ENCODE peak calls at places on chromosomes 5 and 9, in nine cellular contexts. X, D, A, M, J, B, F, L and U are unnamed samples.

GRCh38 chr9:14498824-14499223 is 184.9 kb upstream of the NFIB start:
- DNase-seq in X (no peak), D (no peak), A (no peak), M (no peak), J (no peak), B (no peak), F (no peak), L (no peak), U (no peak)

GRCh38 chr5:157193699-157194424 is 13.2 kb downstream of the ITK start:
- DNase-seq in X (no peak), D (no peak), A (no peak), M (no peak), J (no peak), B (no peak), F (no peak), L (no peak), U (no peak)

GRCh38 chr5:171122372-171122771 is 186.7 kb upstream of the TLX3 start:
- DNase-seq in X (peak), D (peak), A (no peak), M (no peak), J (no peak), B (no peak), F (no peak), L (no peak), U (no peak)

GRCh38 chr9:134427153-134427782 is 101.0 kb downstream of the RXRA start:
- DNase-seq in X (no peak), D (no peak), A (no peak), M (no peak), J (no peak), B (no peak), F (no peak), L (no peak), U (no peak)

GRCh38 chr5:74765201-74765600 is 1.7 kb downstream of the GFM2 start:
- DNase-seq in X (no peak), D (peak), A (no peak), M (no peak), J (no peak), B (no peak), F (no peak), L (no peak), U (no peak)

GRCh38 chr9:113707953-113708695 is 168.0 kb upstream of the ZNF618 start:
- DNase-seq in X (no peak), D (no peak), A (no peak), M (no peak), J (no peak), B (no peak), F (no peak), L (no peak), U (no peak)

GRCh38 chr5:39717186-39717897 is 292.6 kb upstream of the DAB2 start:
- DNase-seq in X (peak), D (peak), A (peak), M (no peak), J (no peak), B (no peak), F (no peak), L (no peak), U (no peak)

GRCh38 chr5:80147119-80147815 is 108.6 kb downstream of the SERINC5 start:
- DNase-seq in X (no peak), D (no peak), A (no peak), M (no peak), J (no peak), B (no peak), F (no peak), L (no peak), U (no peak)

GRCh38 chr5:178548751-178549150 is 41.4 kb downstream of the COL23A1 start:
- DNase-seq in X (no peak), D (no peak), A (no peak), M (no peak), J (no peak), B (no peak), F (no peak), L (no peak), U (no peak)

GRCh38 chr5:148873120-148873519 is 46.7 kb downstream of the ADRB2 start:
- DNase-seq in X (no peak), D (no peak), A (no peak), M (no peak), J (no peak), B (no peak), F (no peak), L (no peak), U (no peak)

GRCh38 chr9:94156549-94157407 is 72.5 kb downstream of the PTPDC1 start:
- DNase-seq in X (peak), D (peak), A (peak), M (peak), J (no peak), B (no peak), F (peak), L (no peak), U (no peak)

GRCh38 chr9:81829201-81829882 is 98.9 kb upstream of the SPATA31D4 start:
- DNase-seq in X (no peak), D (no peak), A (peak), M (no peak), J (no peak), B (no peak), F (no peak), L (no peak), U (no peak)

GRCh38 chr5:117220730-117221129 is 646.1 kb upstream of the SEMA6A start:
- DNase-seq in X (peak), D (peak), A (no peak), M (no peak), J (no peak), B (no peak), F (no peak), L (no peak), U (no peak)

GRCh38 chr5:122093415-122093814 is 15.4 kb upstream of the LOX start:
- DNase-seq in X (peak), D (peak), A (peak), M (no peak), J (no peak), B (no peak), F (no peak), L (no peak), U (no peak)

GRCh38 chr9:22041792-22042191 is 32.7 kb upstream of the CDKN2B start:
- DNase-seq in X (peak), D (no peak), A (no peak), M (peak), J (no peak), B (no peak), F (no peak), L (no peak), U (no peak)

GRCh38 chr9:107246259-107247254 is 36.5 kb upstream of the RAD23B start:
- DNase-seq in X (peak), D (peak), A (peak), M (no peak), J (no peak), B (no peak), F (no peak), L (no peak), U (no peak)

GRCh38 chr9:127897194-127897692 is 2.2 kb downstream of the ST6GALNAC6 start:
- DNase-seq in X (peak), D (peak), A (peak), M (peak), J (peak), B (no peak), F (peak), L (no peak), U (no peak)

GRCh38 chr9:72979405-72980100 is 26.7 kb upstream of the ALDH1A1 start:
- DNase-seq in X (no peak), D (no peak), A (no peak), M (no peak), J (no peak), B (no peak), F (no peak), L (no peak), U (no peak)

GRCh38 chr5:151642472-151643140 is 44.1 kb downstream of the SPARC start:
- DNase-seq in X (no peak), D (no peak), A (no peak), M (no peak), J (no peak), B (no peak), F (peak), L (no peak), U (no peak)

GRCh38 chr9:134571946-134572914 is 69.4 kb upstream of the COL5A1 start:
- DNase-seq in X (no peak), D (no peak), A (no peak), M (no peak), J (peak), B (no peak), F (peak), L (no peak), U (no peak)

GRCh38 chr9:80707120-80707519 is 982.2 kb downstream of the TLE1 start:
- DNase-seq in X (peak), D (peak), A (peak), M (no peak), J (no peak), B (no peak), F (no peak), L (no peak), U (no peak)

DNA sequence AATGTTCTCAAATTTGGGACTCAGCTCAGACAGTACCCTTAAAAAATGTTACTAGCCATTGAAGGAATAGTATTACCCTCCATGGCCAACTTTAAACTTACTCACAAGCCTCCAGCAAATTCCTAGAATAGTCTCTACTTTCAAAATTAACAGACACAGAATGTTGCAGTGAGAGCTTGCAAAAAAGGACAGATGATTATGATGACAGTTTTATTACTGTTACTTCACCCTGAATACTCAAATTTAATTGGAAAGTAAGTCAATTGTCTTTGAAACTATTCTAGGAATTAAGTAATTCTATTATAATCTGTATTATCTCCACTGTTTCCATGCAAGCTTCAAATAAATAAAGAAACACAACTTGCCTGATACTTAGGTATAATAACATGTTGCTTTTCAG is 288.3 kb downstream of the SLF1 start:
- DNase-seq in X (no peak), D (no peak), A (no peak), M (no peak), J (no peak), B (no peak), F (no peak), L (no peak), U (no peak)
- TF ChIP-seq CTCF in X (no peak), D (no peak), A (no peak), M (no peak), J (no peak), B (no peak), F (no peak), L (no peak), U (no peak)

DNA sequence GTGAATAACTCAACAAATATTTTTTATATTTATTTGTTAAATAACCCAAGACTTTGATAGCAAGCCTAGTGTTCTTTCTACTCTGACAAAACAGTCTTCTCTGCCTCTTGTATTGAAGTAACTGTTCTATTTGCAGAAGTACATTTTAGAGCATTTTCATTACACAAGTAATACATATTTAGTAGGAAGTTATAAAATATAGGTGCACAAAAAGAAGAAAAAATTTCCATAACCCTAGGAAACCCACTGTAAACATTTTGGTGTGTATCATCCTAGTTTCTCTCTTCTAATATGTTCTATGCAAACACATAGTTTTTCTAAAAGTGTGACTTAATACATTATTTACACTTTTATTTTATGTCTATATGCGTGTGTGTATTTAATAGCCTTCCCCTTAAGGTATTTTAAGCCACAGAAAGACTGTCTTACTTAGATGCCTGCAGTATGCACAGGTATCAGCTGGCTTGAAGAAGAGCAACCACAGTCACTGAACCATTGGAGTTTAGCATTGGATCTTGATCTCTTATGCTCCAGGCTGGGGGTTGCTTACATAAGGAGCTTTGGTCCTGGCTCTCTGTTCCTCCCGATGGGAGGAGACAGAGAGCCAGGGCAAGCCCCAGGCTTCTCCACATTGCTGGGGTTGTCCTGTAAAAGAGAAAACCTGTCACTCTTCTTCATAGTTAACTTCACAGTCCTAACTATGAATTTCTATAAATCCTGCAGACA is 3.8 kb downstream of the SELENOP start:
- DNase-seq in X (no peak), D (no peak), A (peak), M (no peak), J (no peak), B (no peak), F (no peak), L (no peak), U (no peak)
- TF ChIP-seq CTCF in X (no peak), D (no peak), A (no peak), M (no peak), J (no peak), B (no peak), F (peak), L (no peak), U (no peak)

GRCh38 chr9:34256104-34256503 is 73.0 kb downstream of the KIF24 start:
- DNase-seq in X (peak), D (no peak), A (no peak), M (no peak), J (no peak), B (peak), F (no peak), L (no peak), U (no peak)
- TF ChIP-seq CTCF in X (peak), D (peak), A (no peak), M (no peak), J (no peak), B (peak), F (peak), L (peak), U (no peak)

GRCh38 chr9:38641985-38642864 is 21.8 kb upstream of the ANKRD18A start:
- DNase-seq in X (peak), D (peak), A (peak), M (no peak), J (no peak), B (no peak), F (no peak), L (no peak), U (no peak)
- TF ChIP-seq CTCF in X (peak), D (peak), A (peak), M (no peak), J (peak), B (peak), F (peak), L (peak), U (no peak)

GRCh38 chr9:20462410-20462809 is 159.9 kb downstream of the MLLT3 start:
- DNase-seq in X (no peak), D (no peak), A (no peak), M (no peak), J (no peak), B (no peak), F (no peak), L (no peak), U (no peak)
- TF ChIP-seq CTCF in X (no peak), D (peak), A (peak), M (no peak), J (peak), B (no peak), F (no peak), L (peak), U (no peak)

GRCh38 chr5:181181650-181182565 is 23.1 kb downstream of the TRIM7 start:
- DNase-seq in X (peak), D (peak), A (peak), M (peak), J (peak), B (peak), F (peak), L (no peak), U (peak)
- TF ChIP-seq CTCF in X (peak), D (peak), A (peak), M (peak), J (peak), B (peak), F (peak), L (peak), U (peak)

DNA sequence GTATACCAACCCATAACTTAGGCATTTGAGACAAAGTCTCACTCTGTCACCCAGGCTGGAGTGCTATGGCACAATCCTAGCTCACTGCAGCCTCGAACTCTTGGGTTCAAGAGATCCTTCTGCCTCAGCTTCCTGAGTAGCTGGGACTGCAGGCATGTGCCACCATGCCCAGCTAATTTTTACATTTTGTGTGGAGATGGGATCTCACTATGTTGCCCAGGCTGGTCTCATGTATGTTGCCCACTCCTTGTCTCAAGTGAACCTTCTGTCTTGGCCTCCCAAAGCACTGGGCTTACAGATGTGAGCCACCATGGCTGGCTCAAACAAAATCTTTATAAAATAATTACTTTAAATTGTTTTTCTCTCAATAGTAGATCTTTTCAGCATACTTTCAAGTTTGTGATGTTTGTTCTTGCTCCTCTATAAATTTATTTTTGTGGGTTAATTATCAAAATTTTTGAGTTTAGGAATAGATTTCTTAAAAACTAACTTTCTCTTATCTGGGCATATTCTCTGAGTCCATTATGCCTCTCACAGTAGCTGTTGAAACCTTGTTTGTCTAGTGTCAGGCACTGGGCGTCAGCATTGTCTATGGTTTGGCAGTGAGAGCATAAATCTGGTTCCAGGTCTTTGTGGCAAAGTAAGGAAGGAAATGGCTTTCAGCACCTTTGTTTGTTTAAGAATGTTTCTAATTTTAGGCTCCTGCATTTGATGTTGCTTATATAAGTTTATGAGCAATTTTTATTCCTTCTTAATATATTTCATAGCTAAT is 38.7 kb downstream of the NLN start:
- DNase-seq in X (peak), D (peak), A (peak), M (peak), J (no peak), B (no peak), F (no peak), L (no peak), U (no peak)
- TF ChIP-seq CTCF in X (peak), D (peak), A (no peak), M (no peak), J (no peak), B (no peak), F (peak), L (no peak), U (no peak)

GRCh38 chr9:1918642-1919041 is 96.5 kb upstream of the SMARCA2 start:
- DNase-seq in X (no peak), D (no peak), A (no peak), M (no peak), J (no peak), B (no peak), F (no peak), L (no peak), U (no peak)

GRCh38 chr9:1922026-1922425 is 93.1 kb upstream of the SMARCA2 start:
- DNase-seq in X (no peak), D (no peak), A (no peak), M (no peak), J (no peak), B (no peak), F (no peak), L (no peak), U (no peak)

GRCh38 chr9:1913931-1914330 is 101.2 kb upstream of the SMARCA2 start:
- DNase-seq in X (no peak), D (no peak), A (no peak), M (no peak), J (no peak), B (no peak), F (no peak), L (no peak), U (no peak)

GRCh38 chr9:1916676-1917075 is 98.5 kb upstream of the SMARCA2 start:
- DNase-seq in X (peak), D (no peak), A (no peak), M (no peak), J (no peak), B (no peak), F (no peak), L (no peak), U (no peak)

DNA sequence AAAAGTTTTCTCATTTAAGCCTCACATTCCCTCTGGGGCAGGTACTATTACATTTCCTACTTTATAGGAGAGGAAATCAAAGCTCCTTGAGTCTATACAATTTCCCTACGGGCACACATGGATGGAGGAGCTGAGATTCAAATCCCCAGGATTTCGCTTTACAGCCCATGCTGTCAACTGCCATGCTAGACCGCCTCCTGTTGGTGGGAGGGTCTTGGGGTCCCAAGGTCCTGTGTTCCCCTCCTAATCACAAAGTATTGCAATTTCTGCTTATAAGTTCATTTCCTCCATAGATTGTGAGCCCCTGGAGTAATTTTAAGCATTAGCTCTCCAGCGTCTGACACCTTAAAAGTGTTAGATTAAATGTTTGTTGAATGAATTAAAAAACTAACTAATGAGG is 95.9 kb upstream of the SMARCA2 start:
- DNase-seq in X (no peak), D (no peak), A (no peak), M (no peak), J (no peak), B (no peak), F (no peak), L (no peak), U (no peak)
- TF ChIP-seq CTCF in X (no peak), D (no peak), A (no peak), M (no peak), J (no peak), B (no peak), F (no peak), L (peak), U (no peak)

DNA sequence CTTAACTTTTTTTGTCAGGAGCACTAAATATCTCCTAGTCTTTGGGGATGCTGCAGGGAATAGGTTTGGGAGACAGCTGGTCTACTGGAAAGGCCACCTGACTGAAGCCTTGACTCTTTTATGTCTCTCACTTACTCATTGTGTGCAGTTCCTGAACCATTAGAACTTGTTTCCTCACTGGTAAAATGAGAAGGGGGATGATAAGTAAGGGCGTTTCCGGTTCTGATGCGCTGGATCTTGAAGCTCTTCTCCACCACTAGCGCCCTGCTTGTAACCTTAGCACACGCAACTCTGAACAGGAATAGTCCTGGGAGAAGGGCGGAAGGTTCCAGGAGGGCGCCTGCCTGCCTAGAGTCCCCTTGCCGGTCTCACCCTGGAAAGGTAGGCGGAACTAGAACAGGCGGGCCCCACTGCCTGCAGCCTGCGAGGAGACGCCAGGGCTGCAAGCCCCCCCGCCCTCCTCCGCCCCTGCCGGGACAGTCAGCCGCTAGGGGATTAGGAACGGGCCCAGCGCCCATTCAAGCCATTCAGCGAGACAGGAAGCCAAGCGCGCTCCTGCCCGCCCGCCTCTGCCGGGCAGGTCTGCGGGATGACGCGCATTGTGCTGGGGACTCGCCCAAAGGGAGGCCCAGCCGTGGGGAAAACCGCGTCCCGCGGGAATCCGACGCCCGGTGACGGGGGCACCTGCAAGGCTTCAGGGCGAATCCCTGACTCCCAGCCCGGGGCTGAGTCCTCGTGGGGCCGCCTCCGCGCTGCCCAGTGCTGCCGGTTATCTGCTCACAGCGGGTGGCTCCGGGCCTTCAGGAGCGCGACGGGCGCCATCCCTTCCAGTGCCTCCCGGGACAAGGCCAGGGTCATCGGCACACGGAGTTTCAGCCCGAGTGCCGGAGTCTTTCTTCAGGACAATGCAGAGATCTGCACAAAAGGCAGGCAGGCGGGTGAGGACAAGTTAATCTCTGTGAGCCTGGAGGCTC is 44.0 kb upstream of the XPA start:
- DNase-seq in X (peak), D (peak), A (peak), M (peak), J (peak), B (no peak), F (peak), L (peak), U (peak)
- TF ChIP-seq CTCF in X (no peak), D (peak), A (no peak), M (no peak), J (peak), B (no peak), F (peak), L (peak), U (no peak)